ENCODE peak calls at places on chromosome 7, in seven cellular contexts. H is retinal pigment epithelial cell, Z is RWPE1, V is left ventricle myocardium inferior, C is stomach, N is GM13976, O is choroid plexus epithelial cell. Q is an unnamed sample.

GRCh38 chr7:144606231-144606630 is 202.7 kb upstream of the NOBOX start:
- DNase-seq in O (peak), Z (no peak), V (no peak), H (peak), N (no peak), C (no peak), Q (no peak)

GRCh38 chr7:112957901-112958300 is 128.7 kb downstream of the GPR85 start:
- DNase-seq in V (no peak), Z (no peak), C (no peak), O (no peak), N (no peak), H (no peak), Q (no peak)

GRCh38 chr7:114783413-114783812 is 138.5 kb upstream of the MDFIC start:
- DNase-seq in V (no peak), N (no peak), C (no peak), H (no peak), Z (no peak), O (no peak), Q (no peak)

GRCh38 chr7:123735539-123735938 is 13.3 kb downstream of the WASL start:
- DNase-seq in H (no peak), V (no peak), N (no peak), O (no peak), C (no peak), Z (no peak), Q (no peak)

GRCh38 chr7:64799-65430 is 127.5 kb upstream of the FAM20C start:
- DNase-seq in Z (no peak), H (no peak), N (no peak), O (no peak), C (no peak), V (no peak), Q (no peak)

GRCh38 chr7:109282726-109283125 is 713.1 kb downstream of the DNAJB9 start:
- DNase-seq in H (peak), Z (no peak), O (peak), C (peak), N (no peak), V (no peak), Q (no peak)

GRCh38 chr7:674454-675410 is 51.8 kb upstream of the DNAAF5 start:
- DNase-seq in N (no peak), Z (no peak), H (no peak), V (no peak), O (no peak), C (no peak), Q (no peak)

GRCh38 chr7:145497911-145498525 is 618.6 kb upstream of the CNTNAP2 start:
- DNase-seq in V (no peak), H (no peak), O (peak), Z (no peak), C (no peak), N (no peak), Q (no peak)

GRCh38 chr7:116540743-116541142 is 15.9 kb downstream of the CAV1 start:
- DNase-seq in N (no peak), O (no peak), V (no peak), H (no peak), Z (no peak), C (no peak), Q (no peak)

GRCh38 chr7:152132812-152133211 is 107.3 kb downstream of the GALNT11 start:
- DNase-seq in V (no peak), H (no peak), N (no peak), O (no peak), Z (no peak), C (no peak), Q (no peak)

GRCh38 chr7:116041615-116042014 is 11.1 kb upstream of the TFEC start:
- DNase-seq in C (no peak), N (peak), O (no peak), H (no peak), Z (no peak), V (no peak), Q (no peak)

GRCh38 chr7:378041-378420 is 88.1 kb downstream of the FOXL3 start:
- DNase-seq in V (no peak), N (no peak), O (no peak), H (no peak), Z (no peak), C (peak), Q (no peak)

GRCh38 chr7:70393956-70394355 is 738.0 kb upstream of the GALNT17 start:
- DNase-seq in N (no peak), H (no peak), C (no peak), V (no peak), O (no peak), Z (no peak), Q (no peak)

GRCh38 chr7:452791-453455 is 66.7 kb downstream of the PDGFA start:
- DNase-seq in Z (no peak), O (no peak), H (no peak), N (peak), C (no peak), V (no peak), Q (no peak)

GRCh38 chr7:18167815-18168214 is 140.2 kb upstream of the PRPS1L1 start:
- DNase-seq in O (no peak), H (no peak), V (no peak), C (no peak), N (no peak), Z (no peak), Q (no peak)

GRCh38 chr7:127863082-127863481 is 168.2 kb downstream of the LRRC4 start:
- DNase-seq in C (no peak), O (peak), Z (no peak), V (no peak), N (no peak), H (no peak), Q (no peak)

GRCh38 chr7:92691578-92691977 is 101.4 kb upstream of the FAM133B start:
- DNase-seq in O (peak), C (no peak), H (peak), Z (peak), V (no peak), N (peak), Q (peak)

GRCh38 chr7:104982773-104983619 is 31.0 kb upstream of the KMT2E start:
- DNase-seq in V (no peak), N (no peak), C (no peak), O (no peak), H (no peak), Z (no peak), Q (no peak)

DNA sequence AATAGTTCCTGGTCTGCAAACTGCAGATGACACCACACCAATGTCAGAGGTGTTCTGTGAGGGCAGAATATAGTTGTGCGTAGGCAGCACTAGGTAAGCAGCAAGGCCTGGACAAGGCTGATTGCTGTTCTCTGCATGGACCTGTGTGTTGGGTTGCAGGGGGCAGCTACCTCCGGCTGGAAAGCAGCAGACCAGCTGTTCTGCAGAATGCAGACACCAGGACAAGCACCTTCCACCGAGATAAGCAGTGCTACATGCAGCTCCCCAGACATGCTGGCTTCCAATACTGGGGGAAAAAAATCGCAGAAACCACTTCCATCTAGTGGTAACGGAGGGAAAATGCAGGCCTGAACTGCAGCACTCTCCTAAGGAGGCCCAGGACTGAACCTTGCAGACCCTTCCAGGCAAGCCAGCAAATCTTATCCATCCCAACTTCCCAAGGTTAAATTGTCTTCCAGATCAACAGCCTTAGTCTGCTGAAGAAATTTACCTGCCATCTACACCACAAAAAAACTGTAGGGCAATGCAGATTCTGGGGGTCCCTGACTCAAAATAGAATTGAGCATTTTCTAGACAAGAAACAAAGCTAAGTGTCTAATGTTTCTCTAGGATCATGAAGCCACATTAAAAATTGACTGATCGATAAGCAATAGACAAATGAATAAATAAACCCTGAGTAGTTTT is 50.5 kb upstream of the COBL start:
- DNase-seq in O (peak), N (peak), V (no peak), C (peak), H (peak), Z (peak), Q (peak)
- TF ChIP-seq CTCF in O (peak), N (peak), V (peak), C (peak), H (peak), Z (peak), Q (peak)

GRCh38 chr7:99623091-99623693 is 6.4 kb downstream of the ZSCAN25 start:
- DNase-seq in Z (peak), H (no peak), V (no peak), C (no peak), O (no peak), N (no peak), Q (no peak)
- TF ChIP-seq CTCF in Z (no peak), H (no peak), V (no peak), C (no peak), O (no peak), N (no peak), Q (no peak)

GRCh38 chr7:40726559-40726958 is 591.8 kb downstream of the SUGCT start:
- DNase-seq in V (no peak), N (no peak), C (no peak), Z (no peak), H (no peak), O (no peak), Q (no peak)
- TF ChIP-seq CTCF in V (no peak), N (no peak), C (no peak), Z (no peak), H (no peak), O (no peak), Q (no peak)

GRCh38 chr7:24788075-24788474 is 30.8 kb upstream of the GSDME start:
- DNase-seq in Z (no peak), C (no peak), N (no peak), H (no peak), O (no peak), V (no peak), Q (no peak)
- TF ChIP-seq CTCF in Z (peak), C (no peak), N (peak), H (peak), O (peak), V (peak), Q (peak)

GRCh38 chr7:157313645-157314044 is 23.2 kb upstream of the DNAJB6 start:
- DNase-seq in O (no peak), N (no peak), H (no peak), C (no peak), V (no peak), Z (no peak), Q (no peak)

GRCh38 chr7:157312941-157313340 is 23.9 kb upstream of the DNAJB6 start:
- DNase-seq in Z (no peak), C (no peak), V (no peak), N (no peak), O (no peak), H (no peak), Q (no peak)

GRCh38 chr7:157320607-157320979 is 16.2 kb upstream of the DNAJB6 start:
- DNase-seq in C (no peak), Z (no peak), H (no peak), N (no peak), V (no peak), O (peak), Q (no peak)

GRCh38 chr7:157318015-157318706 is 18.6 kb upstream of the DNAJB6 start:
- DNase-seq in Z (no peak), C (peak), H (no peak), N (peak), O (no peak), V (no peak), Q (no peak)
- TF ChIP-seq CTCF in Z (no peak), C (no peak), H (no peak), N (no peak), O (no peak), V (no peak), Q (no peak)

GRCh38 chr7:4845740-4846142 is 16.1 kb downstream of the PAPOLB start:
- DNase-seq in N (no peak), V (peak), O (peak), Z (no peak), C (no peak), H (no peak), Q (peak)
- TF ChIP-seq CTCF in N (no peak), V (peak), O (peak), Z (no peak), C (no peak), H (peak), Q (peak)

GRCh38 chr7:5396542-5396941 is 27.1 kb downstream of the TNRC18 start:
- DNase-seq in N (peak), V (no peak), O (peak), Z (peak), H (no peak), C (peak), Q (no peak)
- TF ChIP-seq CTCF in N (peak), V (peak), O (peak), Z (no peak), H (peak), C (peak), Q (no peak)